ENCODE peak calls at places on chromosomes 4 and X, in seven cellular contexts. One of them, this sample, is unnamed.

GRCh38 chrX:40272786-40273185 is 175.0 kb upstream of the BCOR start:
- DNase-seq in endodermal cell: no peak
- DNase-seq in mammary epithelial cell: no peak
- DNase-seq in HL-60: no peak
- DNase-seq in AG10803: no peak
- DNase-seq in left ventricle myocardium inferior: no peak
- DNase-seq in psoas muscle: no peak
- DNase-seq in this sample: no peak

GRCh38 chrX:40099046-40099968 is 1.5 kb upstream of the BCOR start:
- DNase-seq in left ventricle myocardium inferior: peak
- DNase-seq in psoas muscle: peak
- DNase-seq in mammary epithelial cell: no peak
- DNase-seq in HL-60: no peak
- DNase-seq in endodermal cell: peak
- DNase-seq in AG10803: no peak
- DNase-seq in this sample: no peak

GRCh38 chr4:187357045-187357643 is 633.5 kb upstream of the FAT1 start:
- DNase-seq in AG10803: no peak
- DNase-seq in endodermal cell: no peak
- DNase-seq in HL-60: no peak
- DNase-seq in psoas muscle: no peak
- DNase-seq in left ventricle myocardium inferior: no peak
- DNase-seq in mammary epithelial cell: no peak
- DNase-seq in this sample: no peak

GRCh38 chrX:24392709-24393108 is 32.3 kb downstream of the SUPT20HL1 start:
- DNase-seq in endodermal cell: no peak
- DNase-seq in AG10803: peak
- DNase-seq in psoas muscle: no peak
- DNase-seq in HL-60: no peak
- DNase-seq in left ventricle myocardium inferior: peak
- DNase-seq in mammary epithelial cell: no peak
- DNase-seq in this sample: no peak

GRCh38 chr4:72094054-72094780 is 62.4 kb downstream of the NPFFR2 start:
- DNase-seq in mammary epithelial cell: no peak
- DNase-seq in left ventricle myocardium inferior: no peak
- DNase-seq in psoas muscle: no peak
- DNase-seq in endodermal cell: no peak
- DNase-seq in HL-60: no peak
- DNase-seq in AG10803: no peak
- DNase-seq in this sample: no peak

GRCh38 chr4:4992833-4993232 is 26.4 kb downstream of the CYTL1 start:
- DNase-seq in endodermal cell: no peak
- DNase-seq in HL-60: no peak
- DNase-seq in AG10803: no peak
- DNase-seq in left ventricle myocardium inferior: no peak
- DNase-seq in psoas muscle: no peak
- DNase-seq in mammary epithelial cell: no peak
- DNase-seq in this sample: no peak

GRCh38 chr4:182179105-182179504 is 64.1 kb upstream of the TENM3 start:
- DNase-seq in AG10803: peak
- DNase-seq in left ventricle myocardium inferior: no peak
- DNase-seq in mammary epithelial cell: peak
- DNase-seq in HL-60: no peak
- DNase-seq in psoas muscle: no peak
- DNase-seq in endodermal cell: no peak
- DNase-seq in this sample: peak

GRCh38 chr4:78235800-78236199 is 178.7 kb downstream of the FRAS1 start:
- DNase-seq in HL-60: no peak
- DNase-seq in psoas muscle: no peak
- DNase-seq in mammary epithelial cell: no peak
- DNase-seq in AG10803: no peak
- DNase-seq in left ventricle myocardium inferior: no peak
- DNase-seq in endodermal cell: no peak
- DNase-seq in this sample: no peak

GRCh38 chr4:77818077-77818666 is 996 bp downstream of the CNOT6L start:
- DNase-seq in psoas muscle: peak
- DNase-seq in endodermal cell: peak
- DNase-seq in AG10803: peak
- DNase-seq in HL-60: peak
- DNase-seq in mammary epithelial cell: peak
- DNase-seq in left ventricle myocardium inferior: peak
- DNase-seq in this sample: peak

GRCh38 chr4:29717658-29718057 is 1002.5 kb upstream of the PCDH7 start:
- DNase-seq in AG10803: no peak
- DNase-seq in left ventricle myocardium inferior: no peak
- DNase-seq in HL-60: no peak
- DNase-seq in mammary epithelial cell: no peak
- DNase-seq in endodermal cell: no peak
- DNase-seq in psoas muscle: no peak
- DNase-seq in this sample: peak

GRCh38 chr4:140851804-140852203 is 95.6 kb upstream of the TBC1D9 start:
- DNase-seq in left ventricle myocardium inferior: no peak
- DNase-seq in psoas muscle: no peak
- DNase-seq in endodermal cell: no peak
- DNase-seq in AG10803: no peak
- DNase-seq in HL-60: no peak
- DNase-seq in mammary epithelial cell: no peak
- DNase-seq in this sample: no peak

GRCh38 chr4:75494563-75494962 is 19.6 kb downstream of the RCHY1 start:
- DNase-seq in AG10803: peak
- DNase-seq in endodermal cell: no peak
- DNase-seq in mammary epithelial cell: peak
- DNase-seq in psoas muscle: no peak
- DNase-seq in left ventricle myocardium inferior: no peak
- DNase-seq in HL-60: no peak
- DNase-seq in this sample: peak

GRCh38 chr4:169744601-169745000 is 13.1 kb downstream of the HPF1 start:
- DNase-seq in mammary epithelial cell: peak
- DNase-seq in psoas muscle: no peak
- DNase-seq in endodermal cell: no peak
- DNase-seq in left ventricle myocardium inferior: no peak
- DNase-seq in AG10803: no peak
- DNase-seq in HL-60: no peak
- DNase-seq in this sample: peak

GRCh38 chrX:64394874-64395567 is at the start of gene MTMR8:
- DNase-seq in endodermal cell: peak
- DNase-seq in mammary epithelial cell: peak
- DNase-seq in AG10803: no peak
- DNase-seq in psoas muscle: peak
- DNase-seq in HL-60: peak
- DNase-seq in left ventricle myocardium inferior: peak
- DNase-seq in this sample: no peak

GRCh38 chr4:148443550-148444295 is 1.5 kb upstream of the NR3C2 start:
- DNase-seq in AG10803: no peak
- DNase-seq in mammary epithelial cell: no peak
- DNase-seq in left ventricle myocardium inferior: peak
- DNase-seq in endodermal cell: peak
- DNase-seq in psoas muscle: peak
- DNase-seq in HL-60: no peak
- DNase-seq in this sample: no peak

GRCh38 chr4:85147481-85148076 is 181.1 kb upstream of the WDFY3 start:
- DNase-seq in left ventricle myocardium inferior: peak
- DNase-seq in psoas muscle: peak
- DNase-seq in AG10803: peak
- DNase-seq in mammary epithelial cell: peak
- DNase-seq in HL-60: no peak
- DNase-seq in endodermal cell: peak
- DNase-seq in this sample: peak

GRCh38 chrX:14697453-14697852 is 168.1 kb downstream of the GLRA2 start:
- DNase-seq in psoas muscle: no peak
- DNase-seq in HL-60: no peak
- DNase-seq in endodermal cell: peak
- DNase-seq in mammary epithelial cell: peak
- DNase-seq in left ventricle myocardium inferior: no peak
- DNase-seq in AG10803: no peak
- DNase-seq in this sample: peak

GRCh38 chrX:150182176-150182575 is 180.9 kb upstream of the MAMLD1 start:
- DNase-seq in HL-60: no peak
- DNase-seq in AG10803: no peak
- DNase-seq in mammary epithelial cell: no peak
- DNase-seq in psoas muscle: no peak
- DNase-seq in endodermal cell: no peak
- DNase-seq in left ventricle myocardium inferior: no peak
- DNase-seq in this sample: no peak

GRCh38 chr4:45453258-45453841 is 670.5 kb downstream of the GABRG1 start:
- DNase-seq in mammary epithelial cell: peak
- DNase-seq in endodermal cell: peak
- DNase-seq in AG10803: peak
- DNase-seq in psoas muscle: no peak
- DNase-seq in left ventricle myocardium inferior: no peak
- DNase-seq in HL-60: no peak
- DNase-seq in this sample: no peak

GRCh38 chr4:8199594-8200301 is 658 bp downstream of the SH3TC1 start:
- DNase-seq in HL-60: no peak
- DNase-seq in mammary epithelial cell: peak
- DNase-seq in psoas muscle: no peak
- DNase-seq in AG10803: no peak
- DNase-seq in endodermal cell: no peak
- DNase-seq in left ventricle myocardium inferior: no peak
- DNase-seq in this sample: no peak

GRCh38 chr4:25320374-25321172 is 8.0 kb downstream of the ZCCHC4 start:
- DNase-seq in psoas muscle: no peak
- DNase-seq in left ventricle myocardium inferior: no peak
- DNase-seq in AG10803: peak
- DNase-seq in HL-60: peak
- DNase-seq in mammary epithelial cell: peak
- DNase-seq in endodermal cell: no peak
- DNase-seq in this sample: peak

GRCh38 chr4:186845137-186845842 is 121.6 kb upstream of the FAT1 start:
- DNase-seq in mammary epithelial cell: peak
- DNase-seq in AG10803: peak
- DNase-seq in endodermal cell: no peak
- DNase-seq in HL-60: no peak
- DNase-seq in psoas muscle: no peak
- DNase-seq in left ventricle myocardium inferior: no peak
- DNase-seq in this sample: peak

GRCh38 chr4:143084566-143084965 is 100.2 kb upstream of the USP38 start:
- DNase-seq in endodermal cell: peak
- DNase-seq in left ventricle myocardium inferior: no peak
- DNase-seq in psoas muscle: no peak
- DNase-seq in mammary epithelial cell: no peak
- DNase-seq in HL-60: no peak
- DNase-seq in AG10803: no peak
- DNase-seq in this sample: no peak

GRCh38 chr4:143085644-143086043 is 99.1 kb upstream of the USP38 start:
- DNase-seq in AG10803: no peak
- DNase-seq in endodermal cell: no peak
- DNase-seq in mammary epithelial cell: no peak
- DNase-seq in left ventricle myocardium inferior: no peak
- DNase-seq in psoas muscle: no peak
- DNase-seq in HL-60: no peak
- DNase-seq in this sample: no peak

GRCh38 chr4:143082698-143083097 is 102.0 kb upstream of the USP38 start:
- DNase-seq in left ventricle myocardium inferior: no peak
- DNase-seq in HL-60: no peak
- DNase-seq in mammary epithelial cell: no peak
- DNase-seq in endodermal cell: no peak
- DNase-seq in AG10803: no peak
- DNase-seq in psoas muscle: no peak
- DNase-seq in this sample: no peak

GRCh38 chr4:143083811-143084472 is 100.8 kb upstream of the USP38 start:
- DNase-seq in HL-60: no peak
- DNase-seq in left ventricle myocardium inferior: no peak
- DNase-seq in endodermal cell: no peak
- DNase-seq in mammary epithelial cell: no peak
- DNase-seq in AG10803: peak
- DNase-seq in psoas muscle: no peak
- DNase-seq in this sample: no peak

GRCh38 chr4:143085224-143085623 is 99.5 kb upstream of the USP38 start:
- DNase-seq in mammary epithelial cell: no peak
- DNase-seq in psoas muscle: no peak
- DNase-seq in left ventricle myocardium inferior: no peak
- DNase-seq in HL-60: no peak
- DNase-seq in endodermal cell: no peak
- DNase-seq in AG10803: peak
- DNase-seq in this sample: no peak
- TF ChIP-seq CTCF in mammary epithelial cell: peak
- TF ChIP-seq CTCF in psoas muscle: peak
- TF ChIP-seq CTCF in left ventricle myocardium inferior: peak
- TF ChIP-seq CTCF in HL-60: no peak
- TF ChIP-seq CTCF in endodermal cell: peak
- TF ChIP-seq CTCF in AG10803: peak
- TF ChIP-seq CTCF in this sample: peak

GRCh38 chr4:112514449-112515277 is 1.3 kb downstream of the NEUROG2 start:
- DNase-seq in mammary epithelial cell: no peak
- DNase-seq in endodermal cell: peak
- DNase-seq in psoas muscle: no peak
- DNase-seq in left ventricle myocardium inferior: no peak
- DNase-seq in AG10803: no peak
- DNase-seq in HL-60: no peak
- DNase-seq in this sample: no peak
- TF ChIP-seq CTCF in mammary epithelial cell: no peak
- TF ChIP-seq CTCF in endodermal cell: peak
- TF ChIP-seq CTCF in psoas muscle: no peak
- TF ChIP-seq CTCF in left ventricle myocardium inferior: no peak
- TF ChIP-seq CTCF in AG10803: no peak
- TF ChIP-seq CTCF in HL-60: no peak
- TF ChIP-seq CTCF in this sample: no peak

GRCh38 chr4:159227984-159228383 is 125.1 kb downstream of the RAPGEF2 start:
- DNase-seq in psoas muscle: peak
- DNase-seq in mammary epithelial cell: peak
- DNase-seq in endodermal cell: peak
- DNase-seq in AG10803: peak
- DNase-seq in left ventricle myocardium inferior: peak
- DNase-seq in HL-60: no peak
- DNase-seq in this sample: peak
- TF ChIP-seq CTCF in psoas muscle: peak
- TF ChIP-seq CTCF in mammary epithelial cell: peak
- TF ChIP-seq CTCF in endodermal cell: no peak
- TF ChIP-seq CTCF in AG10803: peak
- TF ChIP-seq CTCF in left ventricle myocardium inferior: peak
- TF ChIP-seq CTCF in HL-60: no peak
- TF ChIP-seq CTCF in this sample: no peak

DNA sequence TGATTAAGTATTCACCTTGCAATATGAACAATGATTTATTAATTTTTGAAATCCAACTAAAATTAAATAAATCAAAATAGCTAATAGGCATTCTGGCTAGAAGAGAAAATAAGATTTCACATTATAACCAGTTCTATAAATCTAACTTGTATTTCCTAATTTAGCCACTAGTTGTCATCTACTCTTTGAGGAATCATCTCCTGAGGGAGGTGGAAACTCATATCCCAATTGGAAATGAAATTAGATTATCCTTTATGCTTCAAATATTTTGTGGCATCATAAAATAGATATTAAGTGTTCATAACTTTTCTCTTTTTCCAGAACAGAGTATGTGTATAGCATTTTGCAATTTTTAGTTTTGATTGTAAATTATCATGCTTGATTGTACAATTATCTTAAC is 558.5 kb upstream of the DIAPH2 start:
- DNase-seq in endodermal cell: no peak
- DNase-seq in mammary epithelial cell: no peak
- DNase-seq in AG10803: no peak
- DNase-seq in HL-60: no peak
- DNase-seq in left ventricle myocardium inferior: no peak
- DNase-seq in psoas muscle: no peak
- DNase-seq in this sample: no peak
- TF ChIP-seq CTCF in endodermal cell: peak
- TF ChIP-seq CTCF in mammary epithelial cell: peak
- TF ChIP-seq CTCF in AG10803: no peak
- TF ChIP-seq CTCF in HL-60: no peak
- TF ChIP-seq CTCF in left ventricle myocardium inferior: no peak
- TF ChIP-seq CTCF in psoas muscle: no peak
- TF ChIP-seq CTCF in this sample: no peak

GRCh38 chr4:121112530-121112929 is 40.2 kb upstream of the NDNF start:
- DNase-seq in AG10803: no peak
- DNase-seq in HL-60: no peak
- DNase-seq in endodermal cell: no peak
- DNase-seq in psoas muscle: no peak
- DNase-seq in mammary epithelial cell: no peak
- DNase-seq in left ventricle myocardium inferior: no peak
- DNase-seq in this sample: no peak
- TF ChIP-seq CTCF in AG10803: peak
- TF ChIP-seq CTCF in HL-60: no peak
- TF ChIP-seq CTCF in endodermal cell: peak
- TF ChIP-seq CTCF in psoas muscle: peak
- TF ChIP-seq CTCF in mammary epithelial cell: peak
- TF ChIP-seq CTCF in left ventricle myocardium inferior: peak
- TF ChIP-seq CTCF in this sample: peak

This sample was measured in HFFc6.